ENCODE peak calls at places on chromosomes 11 and 22, in ten cellular contexts. K, R, M, J, Q, G, H, N, A and P are unnamed samples.

GRCh38 chr11:93498099-93499040 is 44.8 kb downstream of the SMCO4 start:
- DNase-seq in K (no peak), R (no peak), M (no peak), J (no peak), Q (no peak), G (no peak), H (no peak), N (peak), A (no peak), P (peak)

GRCh38 chr11:35145249-35145648 is 6.3 kb downstream of the CD44 start:
- DNase-seq in K (no peak), R (peak), M (no peak), J (no peak), Q (no peak), G (no peak), H (peak), N (peak), A (no peak), P (no peak)

GRCh38 chr22:21009638-21010425 is 5.1 kb upstream of the P2RX6 start:
- DNase-seq in K (no peak), R (peak), M (peak), J (no peak), Q (no peak), G (no peak), H (no peak), N (peak), A (peak), P (no peak)

GRCh38 chr11:67248653-67249052 is 17.6 kb upstream of the GRK2 start:
- DNase-seq in K (no peak), R (no peak), M (no peak), J (no peak), Q (no peak), G (no peak), H (peak), N (no peak), A (peak), P (no peak)

GRCh38 chr11:42034821-42035220 is 575.4 kb upstream of the LRRC4C start:
- DNase-seq in K (no peak), R (no peak), M (no peak), J (no peak), Q (no peak), G (no peak), H (no peak), N (no peak), A (no peak), P (no peak)

GRCh38 chr22:19429950-19430889 is 1.3 kb downstream of the HIRA start:
- DNase-seq in K (peak), R (peak), M (peak), J (peak), Q (no peak), G (no peak), H (peak), N (peak), A (peak), P (peak)

GRCh38 chr22:43228330-43228729 is 41.4 kb upstream of the TTLL12 start:
- DNase-seq in K (peak), R (peak), M (peak), J (no peak), Q (no peak), G (no peak), H (no peak), N (peak), A (peak), P (peak)

GRCh38 chr11:8910662-8911039 is 338 bp upstream of the AKIP1 start:
- DNase-seq in K (no peak), R (no peak), M (no peak), J (no peak), Q (no peak), G (no peak), H (no peak), N (no peak), A (no peak), P (no peak)

GRCh38 chr11:72309074-72309598 is 65.2 kb upstream of the PHOX2A start:
- DNase-seq in K (no peak), R (no peak), M (no peak), J (no peak), Q (no peak), G (no peak), H (no peak), N (no peak), A (no peak), P (no peak)

GRCh38 chr11:116329354-116330090 is 443.3 kb downstream of the BUD13 start:
- DNase-seq in K (no peak), R (no peak), M (no peak), J (no peak), Q (no peak), G (no peak), H (no peak), N (no peak), A (no peak), P (no peak)

GRCh38 chr11:61963282-61964057 is 4.0 kb downstream of the FTH1 start:
- DNase-seq in K (no peak), R (peak), M (peak), J (no peak), Q (peak), G (no peak), H (no peak), N (peak), A (peak), P (peak)

GRCh38 chr11:83467841-83468240 is 181.7 kb upstream of the CCDC90B start:
- DNase-seq in K (no peak), R (no peak), M (no peak), J (no peak), Q (no peak), G (no peak), H (no peak), N (no peak), A (no peak), P (no peak)

GRCh38 chr11:82776377-82776776 is 42.7 kb upstream of the FAM181B start:
- DNase-seq in K (no peak), R (no peak), M (no peak), J (no peak), Q (no peak), G (no peak), H (no peak), N (peak), A (peak), P (peak)

GRCh38 chr11:21625982-21626381 is 566.9 kb upstream of the ANO5 start:
- DNase-seq in K (no peak), R (no peak), M (peak), J (no peak), Q (no peak), G (no peak), H (no peak), N (peak), A (peak), P (peak)